ENCODE peak calls at places on chromosomes 13 and 19, in nine cellular contexts. Y, S, U, A, J, T, G, I and F are unnamed samples.

GRCh38 chr13:26062853-26063444 is 11.1 kb upstream of the SHISA2 start:
- DNase-seq in Y (peak), S (peak), U (peak), A (peak), J (no peak), T (peak), G (peak), I (no peak), F (peak)

GRCh38 chr13:48165063-48165462 is 67.9 kb upstream of the ITM2B start:
- DNase-seq in Y (peak), S (no peak), U (peak), A (no peak), J (no peak), T (no peak), G (no peak), I (no peak), F (no peak)

GRCh38 chr13:25170554-25171107 is 1.5 kb downstream of the AMER2 start:
- DNase-seq in Y (no peak), S (peak), U (no peak), A (no peak), J (no peak), T (peak), G (no peak), I (no peak), F (no peak)

GRCh38 chr13:30872685-30873443 is 33.2 kb upstream of the MEDAG start:
- DNase-seq in Y (no peak), S (peak), U (peak), A (peak), J (peak), T (no peak), G (no peak), I (no peak), F (no peak)

GRCh38 chr19:51944798-51945552 is 17.7 kb downstream of the ZNF613 start:
- DNase-seq in Y (no peak), S (no peak), U (no peak), A (no peak), J (no peak), T (no peak), G (no peak), I (no peak), F (no peak)

GRCh38 chr13:42970824-42971669 is 21.0 kb downstream of the EPSTI1 start:
- DNase-seq in Y (peak), S (peak), U (peak), A (peak), J (no peak), T (peak), G (no peak), I (no peak), F (peak)

GRCh38 chr19:927707-928401 is 2.0 kb downstream of the ARID3A start:
- DNase-seq in Y (no peak), S (peak), U (no peak), A (no peak), J (no peak), T (no peak), G (no peak), I (no peak), F (no peak)

GRCh38 chr13:112165712-112166111 is 98.8 kb downstream of the SOX1 start:
- DNase-seq in Y (no peak), S (no peak), U (no peak), A (no peak), J (no peak), T (no peak), G (no peak), I (no peak), F (no peak)

GRCh38 chr13:111519490-111520170 is 199.2 kb downstream of the TEX29 start:
- DNase-seq in Y (no peak), S (no peak), U (no peak), A (no peak), J (peak), T (no peak), G (no peak), I (no peak), F (no peak)